ENCODE peak calls at places on chromosomes 2 and 18, in nine cellular contexts. O is effector memory CD8-positive, alpha-beta T cell; X is Calu3; T is foreskin fibroblast; K is iPS DF 19.7; C is mucosa of descending colon; L is activated CD4-positive, CD25-positive, alpha-beta regulatory T cell; J is brain microvascular endothelial cell; A is GM04503. F is an unnamed sample.

GRCh38 chr2:225697936-225698335 is 298.4 kb downstream of the NYAP2 start:
- DNase-seq in K (no peak), L (no peak), T (no peak), X (no peak), A (no peak), O (no peak), C (no peak), J (no peak), F (no peak)

GRCh38 chr18:79525556-79526467 is 130.1 kb downstream of the NFATC1 start:
- DNase-seq in X (no peak), K (no peak), C (no peak), J (no peak), L (no peak), A (no peak), T (no peak), O (no peak), F (no peak)

GRCh38 chr2:45554764-45555163 is 56.3 kb downstream of the SRBD1 start:
- DNase-seq in T (peak), O (no peak), A (no peak), J (peak), X (no peak), K (no peak), L (no peak), C (no peak), F (no peak)

GRCh38 chr2:112760149-112760548 is 4.3 kb downstream of the CKAP2L start:
- DNase-seq in T (no peak), L (no peak), C (no peak), K (no peak), J (no peak), A (no peak), X (no peak), O (no peak), F (no peak)

GRCh38 chr2:26395394-26395793 is 6.3 kb upstream of the DRC1 start:
- DNase-seq in X (no peak), J (no peak), O (no peak), T (no peak), K (no peak), L (no peak), C (no peak), A (no peak), F (no peak)

GRCh38 chr2:7530001-7530400 is 612.8 kb downstream of the RNF144A start:
- DNase-seq in A (peak), O (no peak), X (no peak), L (no peak), K (no peak), J (no peak), C (no peak), T (no peak), F (no peak)

GRCh38 chr2:230124792-230125452 is 56.2 kb upstream of the SLC16A14 start:
- DNase-seq in X (no peak), K (no peak), A (no peak), O (peak), C (peak), J (no peak), T (no peak), L (no peak), F (peak)

GRCh38 chr2:11712866-11713265 is 33.6 kb upstream of the LPIN1 start:
- DNase-seq in L (no peak), T (no peak), K (no peak), C (no peak), O (no peak), X (no peak), A (no peak), J (no peak), F (no peak)

GRCh38 chr18:41128545-41128944 is 826.5 kb upstream of the PIK3C3 start:
- DNase-seq in C (no peak), L (no peak), A (no peak), O (no peak), K (no peak), T (peak), X (no peak), J (peak), F (no peak)

GRCh38 chr2:237896507-237896892 is 37.1 kb downstream of the RAMP1 start:
- DNase-seq in T (no peak), J (peak), O (no peak), A (no peak), K (no peak), L (no peak), X (no peak), C (no peak), F (no peak)

GRCh38 chr2:193907561-193907960 is 1712.8 kb upstream of the TMEFF2 start:
- DNase-seq in O (no peak), K (no peak), X (no peak), L (no peak), A (no peak), T (no peak), J (no peak), C (no peak), F (no peak)

GRCh38 chr2:206160807-206161179 is 1.1 kb downstream of the EEF1B2 start:
- DNase-seq in J (no peak), K (no peak), X (no peak), L (no peak), C (no peak), O (no peak), A (no peak), T (no peak), F (no peak)

GRCh38 chr2:120343433-120344105 is 2.4 kb upstream of the INHBB start:
- DNase-seq in J (peak), X (peak), L (peak), A (no peak), O (peak), T (peak), K (peak), C (peak), F (peak)

GRCh38 chr2:205047273-205047839 is 502.1 kb downstream of the PARD3B start:
- DNase-seq in L (no peak), J (no peak), X (peak), O (no peak), A (no peak), C (no peak), K (peak), T (no peak), F (no peak)

GRCh38 chr2:65055427-65056214 is 595 bp upstream of the CEP68 start:
- DNase-seq in C (peak), T (no peak), L (peak), O (no peak), K (no peak), A (no peak), J (no peak), X (peak), F (no peak)

GRCh38 chr18:8474661-8475060 is 134.6 kb upstream of the RAB12 start:
- DNase-seq in J (no peak), C (no peak), X (no peak), O (no peak), A (no peak), T (no peak), L (no peak), K (no peak), F (no peak)

GRCh38 chr2:71597749-71598148 is 144.4 kb downstream of the DYSF start:
- DNase-seq in T (no peak), K (no peak), A (no peak), C (no peak), O (no peak), L (no peak), J (no peak), X (no peak), F (no peak)

GRCh38 chr2:197136452-197136851 is 174.1 kb downstream of the ANKRD44 start:
- DNase-seq in X (no peak), J (no peak), T (no peak), C (no peak), K (no peak), A (no peak), L (no peak), O (no peak), F (no peak)

GRCh38 chr2:181628590-181629585 is 28.0 kb downstream of the CERKL start:
- DNase-seq in C (no peak), L (no peak), A (no peak), J (no peak), O (no peak), K (no peak), T (no peak), X (no peak), F (no peak)

GRCh38 chr18:66872277-66872676 is 268.4 kb upstream of the CDH19 start:
- DNase-seq in O (no peak), C (no peak), A (no peak), X (no peak), K (no peak), J (peak), L (no peak), T (no peak), F (no peak)

GRCh38 chr2:126779286-126779605 is 119.4 kb upstream of the TEX51 start:
- DNase-seq in C (no peak), O (no peak), T (no peak), X (no peak), J (no peak), K (no peak), L (no peak), A (no peak), F (no peak)

GRCh38 chr2:11299439-11299838 is 45.0 kb downstream of the ROCK2 start:
- DNase-seq in K (no peak), A (no peak), X (no peak), L (no peak), O (no peak), C (no peak), J (no peak), T (no peak), F (no peak)

GRCh38 chr2:19357383-19358241 is 811 bp downstream of the OSR1 start:
- DNase-seq in J (no peak), X (peak), O (no peak), A (no peak), C (no peak), T (no peak), K (no peak), L (no peak), F (no peak)

GRCh38 chr18:67805261-67805660 is 288.7 kb upstream of the DSEL start:
- DNase-seq in T (no peak), L (no peak), J (no peak), O (no peak), A (no peak), K (peak), X (peak), C (no peak), F (no peak)

GRCh38 chr2:58427572-58428285 is 186.6 kb upstream of the FANCL start:
- DNase-seq in O (no peak), L (no peak), T (no peak), A (peak), K (no peak), J (peak), X (peak), C (peak), F (no peak)

GRCh38 chr2:50575232-50575631 is 456.7 kb downstream of the NRXN1 start:
- DNase-seq in C (no peak), L (no peak), A (no peak), J (no peak), K (no peak), X (no peak), O (no peak), T (no peak), F (no peak)

GRCh38 chr18:56315363-56315762 is 323.0 kb downstream of the TXNL1 start:
- DNase-seq in K (no peak), L (no peak), A (no peak), T (peak), J (no peak), O (no peak), X (no peak), C (no peak), F (no peak)

GRCh38 chr2:207513577-207514257 is 16.0 kb upstream of the CREB1 start:
- DNase-seq in L (no peak), C (no peak), K (no peak), O (no peak), X (no peak), T (peak), A (peak), J (peak), F (no peak)

GRCh38 chr18:2955966-2956521 is 56.9 kb downstream of the LPIN2 start:
- DNase-seq in A (no peak), J (no peak), X (no peak), K (no peak), O (no peak), L (no peak), T (peak), C (no peak), F (no peak)

GRCh38 chr18:77866309-77866708 is 616.7 kb downstream of the GALR1 start:
- DNase-seq in O (no peak), X (no peak), C (no peak), T (no peak), K (no peak), A (no peak), L (no peak), J (no peak), F (no peak)

GRCh38 chr18:62450546-62451395 is 72.1 kb upstream of the ZCCHC2 start:
- DNase-seq in O (no peak), T (peak), A (peak), C (no peak), J (peak), X (peak), K (no peak), L (no peak), F (peak)

GRCh38 chr2:85772019-85772745 is 18.4 kb downstream of the ATOH8 start:
- DNase-seq in K (no peak), X (peak), C (peak), J (peak), A (peak), O (no peak), T (peak), L (no peak), F (peak)

GRCh38 chr2:64202206-64202864 is 58.1 kb upstream of the PELI1 start:
- DNase-seq in T (no peak), X (no peak), J (peak), K (no peak), C (no peak), L (no peak), O (no peak), A (no peak), F (no peak)

GRCh38 chr2:179355881-179356280 is 91.2 kb upstream of the SESTD1 start:
- DNase-seq in L (no peak), X (no peak), K (no peak), A (no peak), T (no peak), C (no peak), O (no peak), J (no peak), F (no peak)

GRCh38 chr2:77201755-77202154 is 320.4 kb downstream of the LRRTM4 start:
- DNase-seq in L (no peak), O (no peak), C (no peak), K (no peak), T (no peak), A (no peak), X (no peak), J (no peak), F (no peak)

GRCh38 chr2:28648147-28648546 is 103.5 kb upstream of the PPP1CB start:
- DNase-seq in T (no peak), C (no peak), X (no peak), J (no peak), A (no peak), O (no peak), L (no peak), K (no peak), F (no peak)

GRCh38 chr2:200380833-200381542 is 74.5 kb downstream of the SPATS2L start:
- DNase-seq in A (no peak), X (no peak), K (no peak), O (no peak), C (no peak), J (peak), L (no peak), T (no peak), F (no peak)

GRCh38 chr2:24262571-24262970 is 87.7 kb downstream of the FAM228A start:
- DNase-seq in A (peak), O (no peak), X (no peak), J (no peak), K (no peak), C (no peak), L (no peak), T (no peak), F (no peak)